ENCODE peak calls at places on chromosomes 4 and X, in eight cellular contexts. E, K, I, V, Y, B, G and L are unnamed samples.

GRCh38 chr4:141995051-141995450 is 358.7 kb downstream of the IL15 start:
- DNase-seq in E (no peak), K (no peak), I (no peak), V (no peak), Y (no peak), B (no peak), G (no peak), L (no peak)

GRCh38 chr4:48033825-48034413 is 17.3 kb downstream of the NIPAL1 start:
- DNase-seq in E (no peak), K (peak; percentile 67), I (no peak), V (no peak), Y (no peak), B (no peak), G (no peak), L (peak; percentile 49)

GRCh38 chr4:43277003-43277402 is 384.5 kb downstream of the GRXCR1 start:
- DNase-seq in E (no peak), K (no peak), I (peak; percentile 33), V (peak; percentile 14), Y (no peak), B (peak; percentile 76), G (no peak), L (peak; percentile 49)

GRCh38 chr4:6478546-6479220 is 6.3 kb upstream of the PPP2R2C start:
- DNase-seq in E (no peak), K (peak; percentile 1), I (no peak), V (no peak), Y (no peak), B (no peak), G (peak; percentile 45), L (no peak)

GRCh38 chr4:73606465-73606974 is 13.7 kb downstream of the RASSF6 start:
- DNase-seq in E (no peak), K (no peak), I (no peak), V (no peak), Y (no peak), B (no peak), G (peak; percentile 51), L (no peak)

GRCh38 chr4:146545102-146545501 is 23.4 kb upstream of the SLC10A7 start:
- DNase-seq in E (no peak), K (no peak), I (no peak), V (no peak), Y (no peak), B (no peak), G (no peak), L (peak; percentile 52)

GRCh38 chr4:173485164-173485563 is 44.9 kb downstream of the HAND2 start:
- DNase-seq in E (no peak), K (peak; percentile 37), I (no peak), V (no peak), Y (no peak), B (peak; percentile 52), G (no peak), L (peak; percentile 32)

GRCh38 chrX:33109858-33110257 is 101.5 kb downstream of the DMD start:
- DNase-seq in E (no peak), K (no peak), I (no peak), V (no peak), Y (no peak), B (no peak), G (no peak), L (no peak)

GRCh38 chrX:14039344-14039743 is 9.7 kb upstream of the GEMIN8 start:
- DNase-seq in E (peak; percentile 32), K (peak; percentile 72), I (no peak), V (no peak), Y (no peak), B (no peak), G (no peak), L (peak; percentile 45)

GRCh38 chrX:149848855-149849254 is 32.1 kb upstream of the MAGEA8 start:
- DNase-seq in E (no peak), K (no peak), I (no peak), V (no peak), Y (no peak), B (no peak), G (no peak), L (no peak)

GRCh38 chr4:38654273-38654672 is 9.7 kb upstream of the KLF3 start:
- DNase-seq in E (no peak), K (peak; percentile 42), I (no peak), V (no peak), Y (no peak), B (no peak), G (no peak), L (no peak)

GRCh38 chrX:40146471-40147398 is 49.0 kb upstream of the BCOR start:
- DNase-seq in E (no peak), K (peak; percentile 31), I (peak; percentile 26), V (no peak), Y (no peak), B (peak; percentile 56), G (peak; percentile 43), L (peak; percentile 44)

GRCh38 chr4:47349323-47349722 is 114.2 kb downstream of the COMMD8 start:
- DNase-seq in E (no peak), K (no peak), I (no peak), V (no peak), Y (no peak), B (peak; percentile 73), G (no peak), L (peak; percentile 63)

GRCh38 chr4:175252642-175253041 is 334.5 kb downstream of the ADAM29 start:
- DNase-seq in E (no peak), K (no peak), I (no peak), V (no peak), Y (no peak), B (no peak), G (no peak), L (no peak)

GRCh38 chrX:37958493-37959211 is 47.7 kb upstream of the SYTL5 start:
- DNase-seq in E (peak; percentile 52), K (no peak), I (peak; percentile 23), V (no peak), Y (no peak), B (peak; percentile 25), G (no peak), L (peak; percentile 14)